ENCODE peak calls at places on chromosomes 2 and 18, in five cellular contexts. G is cardiac muscle cell, Y is suprapubic skin, S is sigmoid colon, M is endodermal cell. N is an unnamed sample.
A peak's percentile ranks its signal among the peaks of the same experiment; 100 is the strongest.

GRCh38 chr2:25521665-25522387 is 151.6 kb downstream of the DTNB start:
- DNase-seq in G (peak; percentile 45), Y (no peak), S (no peak), M (no peak), N (no peak)

GRCh38 chr2:15553519-15553918 is 7.6 kb downstream of the NBAS start:
- DNase-seq in G (no peak), Y (no peak), S (no peak), M (no peak), N (no peak)

GRCh38 chr2:69216535-69217332 is 170.3 kb downstream of the GFPT1 start:
- DNase-seq in G (no peak), Y (no peak), S (no peak), M (no peak), N (no peak)

GRCh38 chr2:105239924-105240323 is 1.6 kb upstream of the GPR45 start:
- DNase-seq in G (no peak), Y (no peak), S (no peak), M (no peak), N (no peak)

GRCh38 chr18:39591647-39592046 is 2026.0 kb upstream of the CELF4 start:
- DNase-seq in G (no peak), Y (no peak), S (no peak), M (peak; percentile 69), N (no peak)

GRCh38 chr2:3465844-3466481 is 53.4 kb downstream of the ADI1 start:
- DNase-seq in G (no peak), Y (peak; percentile 44), S (no peak), M (no peak), N (peak; percentile 34)

GRCh38 chr2:95158891-95159619 is 593 bp downstream of the ZNF514 start:
- DNase-seq in G (peak; percentile 70), Y (peak; percentile 80), S (peak; percentile 78), M (peak; percentile 81), N (no peak)

GRCh38 chr2:75844651-75845050 is 133.9 kb upstream of the GCFC2 start:
- DNase-seq in G (no peak), Y (no peak), S (no peak), M (no peak), N (no peak)

GRCh38 chr2:127864877-127865276 is 6.9 kb upstream of the POLR2D start:
- DNase-seq in G (no peak), Y (no peak), S (no peak), M (peak; percentile 52), N (no peak)

GRCh38 chr2:233026211-233026813 is 6.2 kb upstream of the NEU2 start:
- DNase-seq in G (no peak), Y (no peak), S (no peak), M (no peak), N (no peak)

GRCh38 chr2:236085647-236086046 is 82.5 kb downstream of the GBX2 start:
- DNase-seq in G (peak; percentile 14), Y (no peak), S (no peak), M (peak; percentile 69), N (no peak)

GRCh38 chr2:236083934-236084333 is 84.3 kb downstream of the GBX2 start:
- DNase-seq in G (no peak), Y (no peak), S (no peak), M (no peak), N (no peak)

GRCh38 chr2:236086971-236087465 is 81.2 kb downstream of the GBX2 start:
- DNase-seq in G (no peak), Y (no peak), S (no peak), M (peak; percentile 81), N (no peak)

GRCh38 chr2:236086403-236086970 is 81.7 kb downstream of the GBX2 start:
- DNase-seq in G (no peak), Y (no peak), S (no peak), M (no peak), N (no peak)

DNA sequence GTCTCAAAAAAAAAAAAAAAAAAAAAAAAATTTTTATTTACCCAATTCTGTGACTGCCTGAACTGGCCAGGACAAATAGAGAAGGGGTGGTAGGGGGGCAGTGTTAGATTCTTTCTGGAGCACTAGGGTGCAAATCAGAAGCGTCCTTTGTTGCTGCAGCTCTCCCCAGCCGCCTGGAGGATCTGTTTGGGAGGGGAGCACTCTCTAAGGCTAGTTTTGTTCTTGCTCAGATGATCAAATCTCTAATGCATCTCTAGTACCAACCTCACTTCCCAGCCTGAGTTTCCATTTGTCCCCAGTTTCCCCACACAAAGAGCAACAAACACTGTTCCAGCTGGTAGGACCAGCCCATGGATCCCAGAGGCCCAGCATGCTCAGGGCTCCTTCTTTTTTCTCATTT is 83.0 kb downstream of the GBX2 start:
- DNase-seq in G (no peak), Y (no peak), S (no peak), M (no peak), N (no peak)
- TF ChIP-seq CTCF in G (no peak), Y (no peak), S (no peak), M (no peak), N (no peak)

GRCh38 chr2:36134281-36134680 is 221.3 kb upstream of the CRIM1 start:
- DNase-seq in G (no peak), Y (no peak), S (no peak), M (no peak), N (no peak)

DNA sequence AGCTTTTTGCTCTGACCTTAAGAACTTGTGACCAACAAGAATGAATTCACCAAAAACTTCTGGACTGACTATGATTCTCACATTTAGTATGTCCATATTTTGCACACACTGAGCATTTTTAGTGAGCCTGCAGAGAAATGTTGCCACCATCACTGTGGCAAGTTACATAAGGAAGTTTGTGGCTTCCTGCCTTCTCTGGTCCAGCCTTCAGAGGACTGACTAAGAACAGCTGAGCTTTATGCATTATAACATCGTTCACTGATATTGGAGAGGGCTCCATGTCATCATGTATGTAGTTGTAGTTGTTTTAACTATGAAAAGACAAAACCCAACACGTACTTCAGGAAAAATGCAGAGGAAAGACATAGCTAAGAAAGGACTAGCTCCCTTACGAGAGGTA is 218.0 kb upstream of the CRIM1 start:
- DNase-seq in G (no peak), Y (no peak), S (no peak), M (no peak), N (no peak)
- H3K4me3 ChIP-seq in G (no peak overlapping the region), Y (no peak overlapping the region), S (no peak overlapping the region), M (no peak overlapping the region), N (no peak overlapping the region)

GRCh38 chr2:102267774-102268173 is 43.6 kb upstream of the IL1RL1 start:
- DNase-seq in G (no peak), Y (no peak), S (no peak), M (no peak), N (no peak)

GRCh38 chr2:102273619-102274211 is 37.6 kb upstream of the IL1RL1 start:
- DNase-seq in G (no peak), Y (no peak), S (no peak), M (no peak), N (no peak)

GRCh38 chr2:102276549-102277201 is 34.7 kb upstream of the IL1RL1 start:
- DNase-seq in G (no peak), Y (no peak), S (no peak), M (no peak), N (no peak)

GRCh38 chr2:102268529-102269524 is 42.5 kb upstream of the IL1RL1 start:
- DNase-seq in G (no peak), Y (no peak), S (no peak), M (no peak), N (no peak)

DNA sequence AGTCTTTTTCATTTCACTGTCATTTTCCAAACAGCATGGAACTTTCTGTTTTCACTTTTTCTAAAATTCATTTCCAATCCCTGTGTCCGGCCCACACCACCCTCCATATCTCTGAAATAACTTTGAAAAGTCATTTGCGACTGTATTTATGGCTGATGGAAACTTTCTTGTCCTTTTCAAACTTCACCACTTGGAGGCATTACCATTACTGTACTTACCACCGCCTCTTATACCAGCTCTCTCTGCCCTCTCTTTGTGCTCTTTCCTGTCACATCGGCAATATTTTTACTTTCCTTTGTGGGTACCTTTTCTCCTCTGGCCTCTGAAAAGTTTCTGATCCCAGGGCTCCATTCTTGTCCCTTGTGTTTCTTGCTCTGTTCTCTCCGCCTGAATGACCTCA is 39.5 kb upstream of the IL1RL1 start:
- DNase-seq in G (no peak), Y (no peak), S (no peak), M (no peak), N (no peak)
- TF ChIP-seq CTCF in G (no peak), Y (no peak), S (no peak), M (peak; percentile 45), N (no peak)

GRCh38 chr18:3255611-3256165 is 6.2 kb upstream of the MYL12B start:
- DNase-seq in G (no peak), Y (no peak), S (no peak), M (no peak), N (no peak)
- H3K4me3 ChIP-seq in G (no peak overlapping the region), Y (no peak overlapping the region), S (no peak overlapping the region), M (peak overlapping the region; percentile 22), N (no peak overlapping the region)

GRCh38 chr2:60661073-60661738 is 94.9 kb upstream of the PAPOLG start:
- DNase-seq in G (no peak), Y (no peak), S (no peak), M (no peak), N (no peak)

GRCh38 chr2:60657673-60658072 is 98.4 kb upstream of the PAPOLG start:
- DNase-seq in G (no peak), Y (no peak), S (no peak), M (no peak), N (no peak)

DNA sequence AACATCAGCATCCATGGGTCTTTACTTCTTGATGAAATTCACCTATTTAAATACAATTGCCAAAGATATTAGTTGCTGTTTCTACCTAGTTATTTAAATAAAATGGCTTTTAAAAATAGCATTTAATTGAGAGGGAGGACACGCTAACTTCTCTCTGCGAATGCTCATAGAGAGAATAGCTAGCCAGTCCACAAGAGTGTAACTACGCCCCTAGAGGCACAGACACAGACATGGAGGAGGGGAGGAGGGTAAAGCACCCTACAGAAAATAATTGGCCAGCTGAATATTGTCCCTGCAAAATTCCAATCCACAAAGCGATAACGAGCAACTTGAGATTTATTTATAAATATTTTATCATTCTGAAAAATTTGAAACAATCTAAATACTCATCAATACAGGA is 97.0 kb upstream of the PAPOLG start:
- DNase-seq in G (no peak), Y (no peak), S (no peak), M (no peak), N (no peak)
- TF ChIP-seq CTCF in G (no peak), Y (no peak), S (no peak), M (peak; percentile 60), N (no peak)

GRCh38 chr2:10305254-10305635 is 2.5 kb downstream of the HPCAL1 start:
- DNase-seq in G (no peak), Y (no peak), S (no peak), M (no peak), N (no peak)
- H3K4me3 ChIP-seq in G (no peak overlapping the region), Y (peak overlapping the region; percentile 15), S (no peak overlapping the region), M (no peak overlapping the region), N (no peak overlapping the region)

GRCh38 chr18:24009246-24009645 is 5.3 kb upstream of the TTC39C start:
- DNase-seq in G (no peak), Y (no peak), S (no peak), M (no peak), N (no peak)

GRCh38 chr18:24006731-24007308 is 7.7 kb upstream of the TTC39C start:
- DNase-seq in G (no peak), Y (no peak), S (no peak), M (no peak), N (no peak)

GRCh38 chr18:24010673-24011072 is 3.9 kb upstream of the TTC39C start:
- DNase-seq in G (no peak), Y (no peak), S (no peak), M (no peak), N (no peak)

GRCh38 chr18:24011095-24011917 is 3.2 kb upstream of the TTC39C start:
- DNase-seq in G (no peak), Y (no peak), S (no peak), M (no peak), N (no peak)

GRCh38 chr18:24009651-24010333 is 4.8 kb upstream of the TTC39C start:
- DNase-seq in G (no peak), Y (no peak), S (no peak), M (no peak), N (no peak)
- TF ChIP-seq CTCF in G (no peak), Y (no peak), S (no peak), M (no peak), N (no peak)